ENCODE peak calls at places on chromosomes 16 and 17, in five cellular contexts. Q, J, F, I and H are unnamed samples.
A peak's percentile ranks its signal among the peaks of the same experiment; 100 is the strongest.

GRCh38 chr17:73478768-73479424 is 165.3 kb downstream of the SDK2 start:
- DNase-seq in F (no peak), J (no peak), I (no peak), Q (no peak), H (no peak)

GRCh38 chr16:50209548-50210265 is 56.6 kb downstream of the TENT4B start:
- DNase-seq in I (no peak), F (no peak), Q (no peak), J (no peak), H (peak; percentile 48)

GRCh38 chr17:43033947-43034622 is 9.1 kb downstream of the RND2 start:
- DNase-seq in I (no peak), F (no peak), J (no peak), Q (no peak), H (no peak)

GRCh38 chr17:34308376-34308775 is 10.9 kb upstream of the CCL8 start:
- DNase-seq in J (no peak), F (no peak), I (no peak), Q (no peak), H (no peak)

GRCh38 chr17:40556884-40557414 is 8.3 kb downstream of the CCR7 start:
- DNase-seq in Q (no peak), F (no peak), J (no peak), I (no peak), H (no peak)

GRCh38 chr17:80927791-80928216 is 63.8 kb upstream of the CHMP6 start:
- DNase-seq in I (no peak), J (no peak), Q (no peak), F (no peak), H (no peak)

GRCh38 chr17:35069311-35069710 is 5.8 kb upstream of the RFFL start:
- DNase-seq in J (no peak), I (no peak), Q (no peak), F (no peak), H (peak; percentile 54)

GRCh38 chr16:12079411-12079965 is 103.0 kb downstream of the SNX29 start:
- DNase-seq in Q (no peak), J (peak; percentile 13), I (no peak), F (no peak), H (no peak)

GRCh38 chr17:2737693-2738092 is 11.8 kb downstream of the CCDC92B start:
- DNase-seq in Q (no peak), J (no peak), F (no peak), I (no peak), H (no peak)

GRCh38 chr17:74297941-74298340 is 23.9 kb downstream of the DNAI2 start:
- DNase-seq in I (no peak), F (no peak), J (no peak), Q (no peak), H (no peak)

GRCh38 chr17:76135810-76136188 is 5.2 kb downstream of the FOXJ1 start:
- DNase-seq in Q (no peak), J (no peak), I (no peak), F (no peak), H (no peak)

GRCh38 chr16:68128577-68129305 is 43.6 kb downstream of the NFATC3 start:
- DNase-seq in F (no peak), I (peak; percentile 19), Q (no peak), J (no peak), H (no peak)

GRCh38 chr17:41968676-41969075 is 2.1 kb downstream of the CNP start:
- DNase-seq in F (no peak), I (no peak), J (no peak), Q (no peak), H (no peak)

GRCh38 chr17:74080936-74081335 is 122.5 kb upstream of the RPL38 start:
- DNase-seq in F (no peak), J (no peak), I (no peak), Q (no peak), H (no peak)

GRCh38 chr17:52145496-52145895 is 13.0 kb downstream of the CA10 start:
- DNase-seq in Q (no peak), F (no peak), J (no peak), I (no peak), H (peak; percentile 13)

GRCh38 chr16:13864689-13865088 is 55.3 kb upstream of the ERCC4 start:
- DNase-seq in J (no peak), Q (no peak), I (no peak), F (no peak), H (no peak)

GRCh38 chr17:21089145-21089544 is 37.6 kb upstream of the DHRS7B start:
- DNase-seq in I (no peak), J (no peak), Q (no peak), F (no peak), H (peak; percentile 36)

GRCh38 chr16:82187829-82188228 is 17.8 kb upstream of the MPHOSPH6 start:
- DNase-seq in J (no peak), I (no peak), Q (no peak), F (no peak), H (no peak)

GRCh38 chr16:57277586-57277985 is 6.9 kb downstream of the PLLP start:
- DNase-seq in J (peak; percentile 32), Q (no peak), F (no peak), I (peak; percentile 22), H (no peak)

GRCh38 chr17:64202683-64203430 is 60.2 kb downstream of the TEX2 start:
- DNase-seq in I (no peak), J (no peak), F (no peak), Q (no peak), H (peak; percentile 17)

GRCh38 chr17:9187828-9188227 is 166.5 kb downstream of the NTN1 start:
- DNase-seq in F (no peak), J (no peak), I (no peak), Q (no peak), H (no peak)

GRCh38 chr17:50071692-50072091 is 15.8 kb downstream of the ITGA3 start:
- DNase-seq in Q (no peak), F (no peak), J (no peak), I (no peak), H (no peak)

GRCh38 chr16:3825940-3826339 is 54.6 kb downstream of the CREBBP start:
- DNase-seq in F (no peak), J (no peak), I (no peak), Q (no peak), H (no peak)

GRCh38 chr16:84043486-84044107 is 1.0 kb upstream of the SLC38A8 start:
- DNase-seq in I (no peak), F (no peak), Q (no peak), J (no peak), H (no peak)

GRCh38 chr17:37162800-37163199 is 213.0 kb upstream of the C17orf78 start:
- DNase-seq in Q (no peak), F (no peak), I (no peak), J (no peak), H (no peak)

GRCh38 chr17:16477255-16477654 is 14.7 kb downstream of the LRRC75A start:
- DNase-seq in F (peak; percentile 31), Q (no peak), I (peak; percentile 89), J (no peak), H (no peak)

GRCh38 chr17:78316867-78317816 is 42.7 kb downstream of the SOCS3 start:
- DNase-seq in I (peak; percentile 48), F (no peak), J (no peak), Q (no peak), H (peak; percentile 92)

GRCh38 chr16:13325396-13325795 is 424.0 kb downstream of the SHISA9 start:
- DNase-seq in F (no peak), I (no peak), J (no peak), Q (no peak), H (no peak)

GRCh38 chr16:48531011-48531962 is 78.7 kb downstream of the N4BP1 start:
- DNase-seq in I (peak; percentile 64), J (no peak), F (peak; percentile 55), Q (no peak), H (no peak)

GRCh38 chr16:19139436-19140091 is 25.8 kb downstream of the ITPRIPL2 start:
- DNase-seq in I (no peak), F (no peak), Q (no peak), J (no peak), H (no peak)

GRCh38 chr17:2634361-2634960 is 41.0 kb downstream of the PAFAH1B1 start:
- DNase-seq in F (no peak), I (no peak), Q (no peak), J (no peak), H (peak; percentile 73)

GRCh38 chr17:8766731-8767130 is 8.4 kb upstream of the SPDYE4 start:
- DNase-seq in Q (no peak), F (no peak), I (no peak), J (no peak), H (no peak)

GRCh38 chr16:69567031-69567680 is 1.4 kb downstream of the NFAT5 start:
- DNase-seq in J (peak; percentile 37), Q (no peak), F (no peak), I (no peak), H (peak; percentile 33)

GRCh38 chr17:79947351-79948031 is 88.2 kb downstream of the TBC1D16 start:
- DNase-seq in Q (no peak), F (no peak), I (peak; percentile 91), J (no peak), H (no peak)

GRCh38 chr16:27841061-27841801 is 222.3 kb downstream of the GSG1L start:
- DNase-seq in J (no peak), Q (no peak), I (no peak), F (no peak), H (no peak)
- H3K4me3 ChIP-seq in J (no peak overlapping the region), Q (no peak overlapping the region), I (no peak overlapping the region), F (no peak overlapping the region), H (no peak overlapping the region)

GRCh38 chr16:72848759-72849664 is 198.9 kb downstream of the ZFHX3 start:
- DNase-seq in F (peak; percentile 81), I (peak; percentile 87), Q (peak; percentile 86), J (no peak), H (peak; percentile 79)
- H3K27ac ChIP-seq in F (peak overlapping the region; percentile 72), I (peak overlapping the region; percentile 60), Q (peak overlapping the region; percentile 98), J (no peak overlapping the region), H (no peak overlapping the region)

DNA sequence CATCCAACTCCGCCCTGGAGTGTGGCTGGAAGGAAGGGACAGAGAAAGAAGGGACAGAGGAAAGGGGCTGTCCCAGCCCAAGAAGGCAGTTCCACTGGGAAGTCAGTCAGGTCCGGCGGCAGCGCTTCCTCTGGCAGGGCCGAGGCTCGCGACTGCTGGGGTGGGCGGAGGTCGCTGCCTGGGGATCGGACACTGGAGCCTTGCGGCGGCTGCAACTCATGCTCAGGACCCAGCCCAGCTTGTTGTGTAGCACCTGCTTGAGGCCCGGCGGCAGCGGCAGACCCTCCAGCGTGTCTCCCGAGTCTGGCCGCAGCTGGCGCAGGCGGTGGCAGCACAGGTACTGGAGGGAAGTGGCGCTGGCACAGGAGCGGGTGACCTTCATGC is 4.0 kb upstream of the MRPS34 start:
- DNase-seq in I (no peak), Q (no peak), J (no peak), F (no peak), H (no peak)
- H3K4me1 ChIP-seq in I (peaks cover 10% of the 10 kb centered on the region), Q (peaks cover 21% of the 10 kb centered on the region), J (peaks cover 39% of the 10 kb centered on the region), F (peaks cover 30% of the 10 kb centered on the region), H (peaks cover 10% of the 10 kb centered on the region)

DNA sequence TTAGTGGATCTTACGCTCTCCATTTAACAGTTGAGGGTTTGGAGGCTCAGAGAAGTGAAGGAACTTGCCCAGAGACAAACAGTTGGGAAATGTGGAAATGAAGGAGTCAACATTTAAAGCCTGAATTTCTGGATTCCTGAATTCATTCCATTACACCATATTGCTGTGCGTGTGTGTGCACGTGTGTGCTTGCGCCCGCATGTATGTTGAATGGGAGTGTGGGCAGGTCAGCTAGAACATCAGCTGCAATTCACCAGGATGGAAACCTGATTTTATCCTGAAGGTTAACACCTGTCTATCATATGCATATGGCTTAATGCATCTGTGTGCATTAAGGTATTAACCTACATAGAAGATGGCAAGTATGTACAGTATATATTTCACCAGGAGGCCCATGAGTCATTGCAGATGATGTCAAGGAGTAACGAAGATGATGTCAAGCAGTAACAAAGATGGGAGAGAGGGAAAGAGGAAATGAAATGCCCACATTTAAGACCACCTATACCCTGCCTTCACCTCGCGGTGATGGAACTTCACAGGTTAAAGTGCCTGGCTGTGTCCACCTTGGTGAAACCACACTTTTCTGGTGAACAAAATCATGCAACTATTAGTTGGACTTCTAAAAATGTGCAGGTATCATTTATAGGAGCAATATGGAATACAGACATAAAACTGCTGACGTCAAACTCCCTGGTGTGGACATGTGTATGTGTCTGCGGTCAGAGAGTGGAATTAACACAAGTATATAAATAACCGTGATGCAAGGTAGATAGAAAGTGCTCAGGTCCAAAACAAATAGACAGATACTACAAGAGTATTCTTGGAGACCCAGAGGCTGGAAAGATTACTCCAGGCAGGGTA is 832 bp upstream of the ADAP2 start:
- DNase-seq in J (no peak), I (no peak), Q (no peak), F (no peak), H (no peak)
- H3K4me3 ChIP-seq in J (no peak overlapping the region), I (no peak overlapping the region), Q (peak overlapping the region; percentile 74), F (peak overlapping the region; percentile 41), H (no peak overlapping the region)